ENCODE peak calls at places on chromosomes 3 and 15, in six cellular contexts. One of them, this sample, is unnamed.

GRCh38 chr15:67917037-67917436 is 77.2 kb upstream of the RNU6-1 start:
- DNase-seq in upper lobe of left lung: no peak
- DNase-seq in stomach: no peak
- DNase-seq in vagina: no peak
- DNase-seq in SK-N-SH: no peak
- DNase-seq in HL-60: no peak
- DNase-seq in this sample: no peak

GRCh38 chr3:151873433-151873832 is at the start of gene SUCNR1:
- DNase-seq in upper lobe of left lung: no peak
- DNase-seq in stomach: no peak
- DNase-seq in vagina: no peak
- DNase-seq in SK-N-SH: no peak
- DNase-seq in HL-60: peak; percentile 77
- DNase-seq in this sample: no peak

GRCh38 chr3:171054921-171055320 is 28.4 kb upstream of the SLC2A2 start:
- DNase-seq in upper lobe of left lung: no peak
- DNase-seq in stomach: no peak
- DNase-seq in vagina: no peak
- DNase-seq in SK-N-SH: no peak
- DNase-seq in HL-60: no peak
- DNase-seq in this sample: no peak

GRCh38 chr3:185280572-185281365 is 26.9 kb upstream of the EHHADH start:
- DNase-seq in upper lobe of left lung: no peak
- DNase-seq in stomach: no peak
- DNase-seq in vagina: no peak
- DNase-seq in SK-N-SH: peak; percentile 54
- DNase-seq in HL-60: peak; percentile 54
- DNase-seq in this sample: peak; percentile 21

GRCh38 chr15:91871797-91872196 is 18.3 kb downstream of the SLCO3A1 start:
- DNase-seq in upper lobe of left lung: no peak
- DNase-seq in stomach: no peak
- DNase-seq in vagina: no peak
- DNase-seq in SK-N-SH: no peak
- DNase-seq in HL-60: no peak
- DNase-seq in this sample: no peak

GRCh38 chr15:100926258-100926657 is 7.1 kb downstream of the LRRK1 start:
- DNase-seq in upper lobe of left lung: no peak
- DNase-seq in stomach: no peak
- DNase-seq in vagina: peak; percentile 79
- DNase-seq in SK-N-SH: no peak
- DNase-seq in HL-60: no peak
- DNase-seq in this sample: no peak

GRCh38 chr3:114035146-114035545 is 21.2 kb downstream of the CCDC191 start:
- DNase-seq in upper lobe of left lung: no peak
- DNase-seq in stomach: no peak
- DNase-seq in vagina: no peak
- DNase-seq in SK-N-SH: no peak
- DNase-seq in HL-60: no peak
- DNase-seq in this sample: no peak

GRCh38 chr15:77993374-77993911 is 84.1 kb downstream of the TBC1D2B start:
- DNase-seq in upper lobe of left lung: no peak
- DNase-seq in stomach: no peak
- DNase-seq in vagina: no peak
- DNase-seq in SK-N-SH: no peak
- DNase-seq in HL-60: no peak
- DNase-seq in this sample: no peak

GRCh38 chr15:88043396-88043795 is 213.1 kb downstream of the NTRK3 start:
- DNase-seq in upper lobe of left lung: no peak
- DNase-seq in stomach: no peak
- DNase-seq in vagina: no peak
- DNase-seq in SK-N-SH: no peak
- DNase-seq in HL-60: no peak
- DNase-seq in this sample: no peak

GRCh38 chr3:11499144-11499543 is 144.6 kb downstream of the VGLL4 start:
- DNase-seq in upper lobe of left lung: no peak
- DNase-seq in stomach: no peak
- DNase-seq in vagina: no peak
- DNase-seq in SK-N-SH: no peak
- DNase-seq in HL-60: no peak
- DNase-seq in this sample: no peak

GRCh38 chr15:22227961-22228762 is 147.8 kb downstream of the OR4M2 start:
- DNase-seq in upper lobe of left lung: no peak
- DNase-seq in stomach: no peak
- DNase-seq in vagina: no peak
- DNase-seq in SK-N-SH: no peak
- DNase-seq in HL-60: no peak
- DNase-seq in this sample: no peak

GRCh38 chr3:158846803-158847465 is 45.1 kb downstream of the MFSD1 start:
- DNase-seq in upper lobe of left lung: no peak
- DNase-seq in stomach: no peak
- DNase-seq in vagina: no peak
- DNase-seq in SK-N-SH: no peak
- DNase-seq in HL-60: no peak
- DNase-seq in this sample: no peak

GRCh38 chr3:148604270-148605085 is 93.2 kb upstream of the AGTR1 start:
- DNase-seq in upper lobe of left lung: no peak
- DNase-seq in stomach: no peak
- DNase-seq in vagina: no peak
- DNase-seq in SK-N-SH: no peak
- DNase-seq in HL-60: no peak
- DNase-seq in this sample: no peak

GRCh38 chr15:62569460-62570404 is 404.6 kb upstream of the C2CD4B start:
- DNase-seq in upper lobe of left lung: peak; percentile 58
- DNase-seq in stomach: peak; percentile 92
- DNase-seq in vagina: no peak
- DNase-seq in SK-N-SH: peak; percentile 25
- DNase-seq in HL-60: peak; percentile 55
- DNase-seq in this sample: no peak

GRCh38 chr3:127694467-127695215 is 21.9 kb downstream of the ABTB1 start:
- DNase-seq in upper lobe of left lung: no peak
- DNase-seq in stomach: peak; percentile 86
- DNase-seq in vagina: no peak
- DNase-seq in SK-N-SH: peak; percentile 71
- DNase-seq in HL-60: peak; percentile 67
- DNase-seq in this sample: no peak

GRCh38 chr3:21938267-21938681 is 187.3 kb upstream of the ZNF385D start:
- DNase-seq in upper lobe of left lung: no peak
- DNase-seq in stomach: no peak
- DNase-seq in vagina: no peak
- DNase-seq in SK-N-SH: no peak
- DNase-seq in HL-60: no peak
- DNase-seq in this sample: no peak

GRCh38 chr3:53162672-53163458 is 1.9 kb downstream of the PRKCD start:
- DNase-seq in upper lobe of left lung: no peak
- DNase-seq in stomach: peak; percentile 45
- DNase-seq in vagina: no peak
- DNase-seq in SK-N-SH: no peak
- DNase-seq in HL-60: no peak
- DNase-seq in this sample: no peak

GRCh38 chr3:66195347-66195783 is 25.4 kb upstream of the SLC25A26 start:
- DNase-seq in upper lobe of left lung: peak; percentile 83
- DNase-seq in stomach: peak; percentile 66
- DNase-seq in vagina: no peak
- DNase-seq in SK-N-SH: peak; percentile 87
- DNase-seq in HL-60: no peak
- DNase-seq in this sample: no peak
- TF ChIP-seq POLR2AphosphoS5 in upper lobe of left lung: no peak
- TF ChIP-seq POLR2AphosphoS5 in stomach: no peak
- TF ChIP-seq POLR2AphosphoS5 in vagina: no peak
- TF ChIP-seq POLR2AphosphoS5 in SK-N-SH: no peak
- TF ChIP-seq POLR2AphosphoS5 in HL-60: no peak
- TF ChIP-seq POLR2AphosphoS5 in this sample: no peak

DNA sequence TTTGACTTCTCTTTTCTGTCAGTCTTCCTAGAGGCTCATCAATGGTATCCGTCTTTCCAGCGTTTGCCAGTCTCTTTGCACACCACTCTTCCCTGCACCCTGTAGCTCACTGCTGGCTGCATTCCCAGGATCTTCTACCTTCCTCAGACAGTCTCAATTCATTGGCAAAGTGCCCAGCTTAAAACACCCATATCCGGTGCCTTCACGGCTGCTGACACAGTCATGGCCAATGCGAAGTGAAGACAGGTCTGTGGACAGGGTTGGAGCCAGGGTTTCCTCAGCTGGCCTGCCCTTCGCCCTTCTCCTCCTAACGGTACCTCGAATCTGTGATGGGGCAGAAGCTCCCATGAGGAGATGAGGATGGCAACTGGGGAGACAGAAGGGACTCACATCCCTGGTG is 36.1 kb downstream of the PTH1R start:
- DNase-seq in upper lobe of left lung: no peak
- DNase-seq in stomach: no peak
- DNase-seq in vagina: no peak
- DNase-seq in SK-N-SH: no peak
- DNase-seq in HL-60: no peak
- DNase-seq in this sample: no peak
- TF ChIP-seq POLR2AphosphoS5 in upper lobe of left lung: no peak
- TF ChIP-seq POLR2AphosphoS5 in stomach: no peak
- TF ChIP-seq POLR2AphosphoS5 in vagina: no peak
- TF ChIP-seq POLR2AphosphoS5 in SK-N-SH: no peak
- TF ChIP-seq POLR2AphosphoS5 in HL-60: no peak
- TF ChIP-seq POLR2AphosphoS5 in this sample: peak; percentile 19

GRCh38 chr15:74598126-74598842 is 17.4 kb upstream of the CLK3 start:
- DNase-seq in upper lobe of left lung: peak; percentile 97
- DNase-seq in stomach: peak; percentile 96
- DNase-seq in vagina: no peak
- DNase-seq in SK-N-SH: peak; percentile 99
- DNase-seq in HL-60: peak; percentile 91
- DNase-seq in this sample: peak; percentile 100
- TF ChIP-seq POLR2AphosphoS5 in upper lobe of left lung: peak; percentile 44
- TF ChIP-seq POLR2AphosphoS5 in stomach: peak; percentile 83
- TF ChIP-seq POLR2AphosphoS5 in vagina: peak; percentile 97
- TF ChIP-seq POLR2AphosphoS5 in SK-N-SH: peak; percentile 97
- TF ChIP-seq POLR2AphosphoS5 in HL-60: peak; percentile 41
- TF ChIP-seq POLR2AphosphoS5 in this sample: peak; percentile 90

DNA sequence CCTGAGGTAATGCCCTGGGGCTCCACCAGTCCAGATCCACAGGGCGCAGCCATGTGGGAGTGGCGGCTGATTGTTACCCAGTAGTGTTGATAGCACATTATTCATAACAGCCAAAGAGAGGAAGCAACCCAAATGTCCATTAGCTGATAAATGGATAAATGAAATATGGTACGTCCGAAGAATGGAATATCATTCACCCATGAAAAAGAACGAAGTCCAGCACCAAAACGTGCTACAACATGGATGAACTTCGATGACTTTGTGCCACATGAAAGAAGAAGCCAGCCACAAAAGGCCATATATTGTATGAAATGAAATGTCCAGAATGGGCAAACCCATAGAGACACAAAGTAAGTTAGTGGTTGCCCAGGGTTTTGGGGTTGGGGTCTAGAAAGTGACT is 6.4 kb downstream of the SMAD6 start:
- DNase-seq in upper lobe of left lung: no peak
- DNase-seq in stomach: no peak
- DNase-seq in vagina: no peak
- DNase-seq in SK-N-SH: no peak
- DNase-seq in HL-60: no peak
- DNase-seq in this sample: no peak
- TF ChIP-seq POLR2AphosphoS5 in upper lobe of left lung: no peak
- TF ChIP-seq POLR2AphosphoS5 in stomach: no peak
- TF ChIP-seq POLR2AphosphoS5 in vagina: no peak
- TF ChIP-seq POLR2AphosphoS5 in SK-N-SH: no peak
- TF ChIP-seq POLR2AphosphoS5 in HL-60: no peak
- TF ChIP-seq POLR2AphosphoS5 in this sample: no peak

GRCh38 chr15:57635300-57635944 is 43.7 kb downstream of the MYZAP start:
- DNase-seq in upper lobe of left lung: no peak
- DNase-seq in stomach: peak; percentile 63
- DNase-seq in vagina: no peak
- DNase-seq in SK-N-SH: no peak
- DNase-seq in HL-60: no peak
- DNase-seq in this sample: no peak
- TF ChIP-seq POLR2AphosphoS5 in upper lobe of left lung: no peak
- TF ChIP-seq POLR2AphosphoS5 in stomach: peak; percentile 73
- TF ChIP-seq POLR2AphosphoS5 in vagina: no peak
- TF ChIP-seq POLR2AphosphoS5 in SK-N-SH: no peak
- TF ChIP-seq POLR2AphosphoS5 in HL-60: no peak
- TF ChIP-seq POLR2AphosphoS5 in this sample: no peak

This sample was measured in GM12891.